ENCODE peak calls at places on chromosomes 4 and X, in eight cellular contexts. N is NAMALWA; I is CD4-positive, alpha-beta memory T cell; C is epithelial cell of esophagus; E is Kasumi-1; V is progenitor cell of endocrine pancreas; M is astrocyte of the spinal cord; F is nucleus accumbens. R is an unnamed sample.

GRCh38 chrX:19579485-19579884 is 64.2 kb upstream of the MAP3K15 start:
- DNase-seq in F (no peak), V (no peak), N (no peak), E (no peak), I (no peak), M (peak), C (peak), R (no peak)

GRCh38 chr4:128583753-128584712 is 225.5 kb upstream of the JADE1 start:
- DNase-seq in C (no peak), I (no peak), F (no peak), M (no peak), E (no peak), V (no peak), N (no peak), R (no peak)

GRCh38 chrX:16649858-16650257 is at the start of gene S100G:
- DNase-seq in C (no peak), N (no peak), M (no peak), I (no peak), F (no peak), V (no peak), E (no peak), R (no peak)

GRCh38 chr4:76206222-76206942 is 7.2 kb downstream of the SCARB2 start:
- DNase-seq in V (no peak), I (no peak), M (no peak), N (no peak), E (no peak), F (no peak), C (no peak), R (peak)

GRCh38 chrX:10507181-10507580 is 113.2 kb downstream of the MID1 start:
- DNase-seq in C (no peak), M (peak), V (no peak), F (no peak), N (no peak), I (no peak), E (no peak), R (no peak)

GRCh38 chrX:6941041-6941440 is 206.5 kb upstream of the STS start:
- DNase-seq in I (no peak), N (no peak), C (no peak), F (no peak), E (no peak), V (no peak), M (peak), R (no peak)

GRCh38 chrX:103376118-103376978 is at the start of gene BEX3:
- DNase-seq in F (peak), V (peak), I (peak), M (peak), C (peak), N (no peak), E (no peak), R (peak)

GRCh38 chr4:149264093-149264733 is 551.4 kb downstream of the IQCM start:
- DNase-seq in V (no peak), E (peak), N (peak), I (no peak), F (no peak), C (peak), M (peak), R (no peak)

GRCh38 chr4:105674011-105674410 is 34.5 kb downstream of the INTS12 start:
- DNase-seq in C (no peak), N (no peak), I (no peak), E (no peak), M (no peak), F (no peak), V (no peak), R (no peak)

GRCh38 chr4:1410491-1411325 is 4.5 kb upstream of the NKX1-1 start:
- DNase-seq in M (peak), V (peak), F (no peak), E (peak), C (peak), N (peak), I (peak), R (peak)

GRCh38 chr4:155032521-155033229 is 175.8 kb upstream of the NPY2R start:
- DNase-seq in C (no peak), N (no peak), F (no peak), I (no peak), V (no peak), M (no peak), E (no peak), R (no peak)

GRCh38 chr4:98232202-98232601 is 29.0 kb upstream of the RAP1GDS1 start:
- DNase-seq in F (no peak), V (no peak), C (peak), N (peak), I (no peak), M (no peak), E (peak), R (no peak)

GRCh38 chr4:100811046-100811445 is 293.2 kb upstream of the EMCN start:
- DNase-seq in I (no peak), E (no peak), C (no peak), V (no peak), M (no peak), F (no peak), N (no peak), R (no peak)

GRCh38 chr4:6802050-6802449 is 19.5 kb downstream of the KIAA0232 start:
- DNase-seq in V (no peak), F (no peak), C (no peak), N (no peak), M (no peak), E (no peak), I (no peak), R (no peak)

GRCh38 chrX:25072247-25072646 is 56.5 kb upstream of the ARX start:
- DNase-seq in V (no peak), F (no peak), I (no peak), M (no peak), C (no peak), E (peak), N (no peak), R (no peak)